ENCODE peak calls at places on chromosomes 1 and 21, in five cellular contexts. P is WTC11, T is hepatocyte, N is thoracic aorta, E is heart right ventricle. G is an unnamed sample.

GRCh38 chr1:109208847-109209463 is 4.8 kb upstream of the SARS1 start:
- DNase-seq in P (no peak), T (no peak), N (no peak), E (no peak), G (no peak)

GRCh38 chr1:38815903-38816627 is 43.5 kb downstream of the RRAGC start:
- DNase-seq in P (no peak), T (no peak), N (no peak), E (no peak), G (peak; percentile 40)

GRCh38 chr1:7400566-7400965 is 370.5 kb upstream of the VAMP3 start:
- DNase-seq in P (no peak), T (no peak), N (no peak), E (no peak), G (no peak)

GRCh38 chr21:45476582-45476981 is 65.7 kb downstream of the SLC19A1 start:
- DNase-seq in P (no peak), T (no peak), N (no peak), E (no peak), G (no peak)

GRCh38 chr1:164961714-164962113 is 394.8 kb downstream of the LMX1A start:
- DNase-seq in P (no peak), T (no peak), N (no peak), E (no peak), G (no peak)

GRCh38 chr1:101203812-101204540 is 32.8 kb upstream of the S1PR1 start:
- DNase-seq in P (no peak), T (no peak), N (no peak), E (no peak), G (no peak)

GRCh38 chr1:185238447-185238846 is 78.6 kb downstream of the IVNS1ABP start:
- DNase-seq in P (no peak), T (no peak), N (no peak), E (no peak), G (no peak)

GRCh38 chr1:186178426-186179043 is 196.5 kb downstream of the TPR start:
- DNase-seq in P (no peak), T (no peak), N (no peak), E (no peak), G (no peak)

GRCh38 chr1:48817505-48818114 is 40.9 kb upstream of the BEND5 start:
- DNase-seq in P (peak; percentile 75), T (peak; percentile 82), N (no peak), E (peak; percentile 46), G (peak; percentile 31)

GRCh38 chr1:63873751-63874150 is 99.9 kb downstream of the ROR1 start:
- DNase-seq in P (no peak), T (no peak), N (no peak), E (no peak), G (no peak)

GRCh38 chr1:204927673-204928641 is 57.3 kb downstream of the NFASC start:
- DNase-seq in P (peak; percentile 40), T (no peak), N (no peak), E (no peak), G (no peak)

GRCh38 chr1:193705473-193706074 is 519.2 kb upstream of the B3GALT2 start:
- DNase-seq in P (no peak), T (no peak), N (no peak), E (no peak), G (no peak)

GRCh38 chr1:156627313-156627880 is 8.2 kb downstream of the HAPLN2 start:
- DNase-seq in P (peak; percentile 60), T (peak; percentile 59), N (no peak), E (no peak), G (peak; percentile 63)

GRCh38 chr1:220487297-220487820 is 40.6 kb upstream of the MARK1 start:
- DNase-seq in P (no peak), T (peak; percentile 83), N (no peak), E (no peak), G (no peak)

GRCh38 chr1:26031196-26031902 is 9.8 kb downstream of the EXTL1 start:
- DNase-seq in P (no peak), T (no peak), N (no peak), E (no peak), G (no peak)

DNA sequence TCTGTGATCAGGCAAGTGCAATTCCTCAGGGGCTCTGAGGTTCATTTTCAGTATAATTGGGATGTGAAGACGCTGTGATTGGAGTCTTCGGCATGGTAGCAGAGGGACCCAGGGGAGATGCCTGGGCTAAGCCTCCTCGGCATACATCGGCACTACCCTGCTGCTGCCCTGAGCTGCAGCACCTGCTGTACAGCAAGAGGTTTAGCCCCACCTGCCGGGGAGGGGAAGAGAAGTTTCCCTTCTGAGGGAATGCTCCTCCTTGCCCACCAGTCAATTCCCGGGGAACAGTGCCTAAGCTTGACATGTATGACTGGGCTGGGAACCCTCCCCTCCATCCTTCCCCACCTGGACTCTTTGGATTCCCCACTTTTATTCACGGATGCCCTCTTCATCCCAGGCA is 24.9 kb downstream of the CNIH3 start:
- DNase-seq in P (peak; percentile 69), T (peak; percentile 26), N (no peak), E (no peak), G (no peak)
- TF ChIP-seq CTCF in P (no peak), T (no peak), N (no peak), E (no peak), G (peak; percentile 17)

GRCh38 chr1:50964863-50965262 is 4.8 kb upstream of the FAF1 start:
- DNase-seq in P (no peak), T (no peak), N (no peak), E (no peak), G (no peak)

GRCh38 chr1:50955116-50955515 is 5.0 kb downstream of the FAF1 start:
- DNase-seq in P (no peak), T (no peak), N (no peak), E (no peak), G (no peak)

GRCh38 chr1:50959303-50959912 is 659 bp downstream of the FAF1 start:
- DNase-seq in P (no peak), T (no peak), N (no peak), E (no peak), G (peak; percentile 46)

GRCh38 chr1:50959913-50960844 is at the start of gene FAF1:
- DNase-seq in P (peak; percentile 98), T (peak; percentile 98), N (peak; percentile 74), E (peak; percentile 97), G (peak; percentile 98)
- TF ChIP-seq CTCF in P (peak; percentile 22), T (peak; percentile 14), N (peak; percentile 54), E (peak; percentile 43), G (no peak)

GRCh38 chr1:39915499-39916129 is 13.9 kb upstream of the MYCL start:
- DNase-seq in P (no peak), T (no peak), N (no peak), E (no peak), G (no peak)
- TF ChIP-seq CTCF in P (no peak), T (no peak), N (no peak), E (no peak), G (no peak)

GRCh38 chr1:2522230-2522629 is 4.2 kb downstream of the PANK4 start:
- DNase-seq in P (no peak), T (no peak), N (no peak), E (no peak), G (no peak)
- TF ChIP-seq CTCF in P (no peak), T (no peak), N (no peak), E (no peak), G (no peak)

DNA sequence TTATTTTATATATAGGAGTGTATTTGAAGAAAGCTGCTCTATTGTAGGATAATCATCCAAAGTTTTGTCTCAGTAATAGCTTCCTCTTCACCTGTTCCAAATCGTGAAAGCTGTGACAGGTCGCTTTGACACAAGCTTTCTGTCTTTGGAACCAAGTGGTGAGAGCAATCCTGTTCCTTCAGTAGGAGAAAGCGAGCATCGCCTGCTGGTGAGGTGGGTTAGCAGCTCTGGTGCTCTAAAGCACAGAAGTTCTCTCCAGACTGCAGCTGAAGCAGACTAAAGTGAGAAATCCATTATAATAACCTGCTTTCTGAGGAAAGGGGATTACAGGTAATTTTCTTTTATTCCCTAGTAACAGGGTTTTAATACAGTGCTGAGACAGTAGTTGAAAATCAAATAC is 803.8 kb downstream of the ADGRL2 start:
- DNase-seq in P (peak; percentile 38), T (peak; percentile 22), N (no peak), E (no peak), G (no peak)
- TF ChIP-seq CTCF in P (no peak), T (peak; percentile 9), N (no peak), E (no peak), G (no peak)

GRCh38 chr1:76154213-76154956 is 79.8 kb downstream of the ST6GALNAC3 start:
- DNase-seq in P (peak; percentile 87), T (peak; percentile 82), N (peak; percentile 33), E (peak; percentile 71), G (peak; percentile 71)
- TF ChIP-seq CTCF in P (peak; percentile 98), T (peak; percentile 98), N (peak; percentile 94), E (peak; percentile 93), G (peak; percentile 95)

GRCh38 chr1:187413770-187414169 is 585.0 kb downstream of the PLA2G4A start:
- DNase-seq in P (no peak), T (no peak), N (no peak), E (no peak), G (no peak)
- TF ChIP-seq CTCF in P (peak; percentile 21), T (peak; percentile 60), N (no peak), E (no peak), G (no peak)

GRCh38 chr1:211476200-211476849 is 15.6 kb downstream of the RD3 start:
- DNase-seq in P (peak; percentile 78), T (peak; percentile 85), N (peak; percentile 49), E (peak; percentile 44), G (peak; percentile 82)
- TF ChIP-seq CTCF in P (peak; percentile 74), T (peak; percentile 70), N (peak; percentile 72), E (peak; percentile 82), G (peak; percentile 85)

GRCh38 chr1:214101246-214101645 is 113.5 kb downstream of the PROX1 start:
- DNase-seq in P (no peak), T (no peak), N (no peak), E (no peak), G (no peak)
- TF ChIP-seq CTCF in P (no peak), T (no peak), N (no peak), E (no peak), G (no peak)

DNA sequence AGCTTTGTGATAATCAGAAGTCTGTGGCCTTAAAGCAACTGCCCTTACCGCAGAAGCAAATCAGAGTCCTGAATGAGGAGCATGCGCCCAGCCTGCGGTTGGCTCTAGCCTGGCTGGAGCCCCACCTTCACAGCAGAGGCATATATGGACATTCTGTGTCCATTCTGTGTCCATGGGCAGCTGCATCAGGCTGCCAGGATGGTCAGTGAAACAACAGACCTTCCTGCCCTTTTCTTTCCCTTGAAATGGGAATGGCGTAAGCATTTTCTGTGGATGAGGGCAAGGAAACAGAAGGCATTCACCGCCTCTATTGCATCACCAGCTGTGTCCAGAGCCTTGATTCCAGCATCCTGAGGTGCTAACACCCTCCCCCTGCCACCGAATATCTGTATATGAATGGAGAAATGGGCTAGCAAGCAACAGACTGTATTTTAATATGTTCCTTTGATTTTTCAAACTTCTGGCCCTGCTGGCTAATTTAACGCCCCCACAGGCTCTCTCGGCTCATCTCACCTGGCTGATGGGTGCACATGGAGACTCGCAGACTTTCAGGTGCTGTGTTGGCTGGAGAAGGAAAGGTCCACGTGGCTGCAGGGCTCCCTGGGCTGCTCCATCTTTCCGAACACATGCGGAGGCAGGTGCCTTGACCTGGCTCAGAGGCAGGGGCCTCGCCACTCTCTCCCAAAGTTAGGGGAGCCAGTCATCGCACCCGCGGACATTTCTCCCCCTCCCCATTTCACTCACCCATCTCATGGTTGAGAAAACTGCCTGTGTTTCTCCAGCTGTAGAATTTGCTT is 159.2 kb downstream of the GALNT2 start:
- DNase-seq in P (no peak), T (no peak), N (no peak), E (no peak), G (no peak)
- TF ChIP-seq CTCF in P (no peak), T (no peak), N (no peak), E (no peak), G (no peak)